ENCODE peak calls at places on chromosomes 2 and 18, in six cellular contexts. X is amygdala, E is GM12865, U is dermis blood vessel endothelial cell, P is neural crest cell, A is MM.1S. I is an unnamed sample.

GRCh38 chr2:110993557-110994231 is 127.0 kb upstream of the BCL2L11 start:
- DNase-seq in X (no peak), E (peak; percentile 15), U (peak; percentile 55), P (no peak), A (no peak), I (no peak)

GRCh38 chr2:24164416-24164973 is 10.4 kb upstream of the FAM228A start:
- DNase-seq in X (no peak), E (peak; percentile 65), U (peak; percentile 46), P (peak; percentile 14), A (peak; percentile 38), I (peak; percentile 15)

GRCh38 chr2:26900831-26901321 is 52.9 kb downstream of the DPYSL5 start:
- DNase-seq in X (no peak), E (no peak), U (no peak), P (no peak), A (no peak), I (no peak)

GRCh38 chr2:178386951-178387602 is 63.9 kb downstream of the PRKRA start:
- DNase-seq in X (no peak), E (no peak), U (peak; percentile 61), P (no peak), A (no peak), I (no peak)

GRCh38 chr18:27717816-27718215 is 459.1 kb downstream of the CDH2 start:
- DNase-seq in X (no peak), E (peak; percentile 6), U (no peak), P (no peak), A (no peak), I (no peak)

GRCh38 chr2:62939735-62940491 is 110.7 kb upstream of the OTX1 start:
- DNase-seq in X (no peak), E (no peak), U (peak; percentile 4), P (no peak), A (no peak), I (no peak)

GRCh38 chr18:51668101-51668500 is 470.6 kb upstream of the MEX3C start:
- DNase-seq in X (peak; percentile 42), E (peak; percentile 75), U (peak; percentile 45), P (peak; percentile 85), A (peak; percentile 71), I (peak; percentile 84)

GRCh38 chr2:107305966-107306365 is 420.0 kb upstream of the ST6GAL2 start:
- DNase-seq in X (no peak), E (no peak), U (no peak), P (no peak), A (no peak), I (no peak)

GRCh38 chr2:164992818-164993217 is 37.5 kb upstream of the SLC38A11 start:
- DNase-seq in X (peak; percentile 9), E (peak; percentile 76), U (peak; percentile 87), P (peak; percentile 69), A (peak; percentile 76), I (peak; percentile 70)

GRCh38 chr2:96100893-96101304 is 15.5 kb downstream of the ADRA2B start:
- DNase-seq in X (no peak), E (no peak), U (no peak), P (no peak), A (no peak), I (no peak)

GRCh38 chr2:212939777-212940531 is 211.5 kb downstream of the IKZF2 start:
- DNase-seq in X (no peak), E (no peak), U (no peak), P (no peak), A (no peak), I (peak; percentile 85)

GRCh38 chr2:190744041-190744440 is 95.2 kb downstream of the NAB1 start:
- DNase-seq in X (no peak), E (no peak), U (no peak), P (no peak), A (no peak), I (no peak)

GRCh38 chr2:79370976-79371550 is 141.8 kb upstream of the CTNNA2 start:
- DNase-seq in X (no peak), E (no peak), U (no peak), P (no peak), A (no peak), I (no peak)

GRCh38 chr2:40218679-40219078 is 233.2 kb downstream of the SLC8A1 start:
- DNase-seq in X (no peak), E (peak; percentile 29), U (no peak), P (no peak), A (peak; percentile 89), I (no peak)

GRCh38 chr18:70075906-70076305 is 128.2 kb upstream of the CD226 start:
- DNase-seq in X (no peak), E (no peak), U (no peak), P (no peak), A (no peak), I (no peak)

GRCh38 chr2:136206613-136207012 is 88.7 kb upstream of the CXCR4 start:
- DNase-seq in X (no peak), E (peak; percentile 92), U (no peak), P (no peak), A (no peak), I (no peak)

GRCh38 chr2:232878855-232879617 is 9.0 kb downstream of the SNORC start:
- DNase-seq in X (no peak), E (no peak), U (no peak), P (no peak), A (no peak), I (no peak)

GRCh38 chr2:239937866-239938640 is 87.1 kb downstream of the NDUFA10 start:
- DNase-seq in X (no peak), E (no peak), U (no peak), P (no peak), A (no peak), I (no peak)

GRCh38 chr2:101714098-101714497 is 16.6 kb downstream of the MAP4K4 start:
- DNase-seq in X (no peak), E (no peak), U (no peak), P (no peak), A (no peak), I (no peak)

GRCh38 chr2:2271471-2271941 is 59.6 kb downstream of the MYT1L start:
- DNase-seq in X (no peak), E (no peak), U (peak; percentile 77), P (no peak), A (no peak), I (no peak)

GRCh38 chr2:43129676-43130547 is 96.5 kb downstream of the ZFP36L2 start:
- DNase-seq in X (no peak), E (no peak), U (no peak), P (no peak), A (no peak), I (no peak)

GRCh38 chr2:237715459-237715947 is 83.1 kb upstream of the RBM44 start:
- DNase-seq in X (no peak), E (no peak), U (peak; percentile 81), P (no peak), A (no peak), I (no peak)

GRCh38 chr2:136072616-136073015 is 45.3 kb downstream of the CXCR4 start:
- DNase-seq in X (no peak), E (no peak), U (no peak), P (no peak), A (no peak), I (no peak)

GRCh38 chr18:73962251-73962650 is 185.4 kb downstream of the FBXO15 start:
- DNase-seq in X (no peak), E (no peak), U (no peak), P (no peak), A (no peak), I (no peak)

GRCh38 chr2:229104863-229105468 is 166.1 kb downstream of the PID1 start:
- DNase-seq in X (no peak), E (no peak), U (no peak), P (no peak), A (no peak), I (no peak)

GRCh38 chr2:119732451-119733164 is 27.1 kb upstream of the PTPN4 start:
- DNase-seq in X (no peak), E (no peak), U (no peak), P (no peak), A (no peak), I (no peak)

GRCh38 chr2:73892631-73893329 is at the start of gene ACTG2:
- DNase-seq in X (no peak), E (no peak), U (no peak), P (no peak), A (no peak), I (no peak)

GRCh38 chr2:219155054-219155644 is 5.5 kb downstream of the NHEJ1 start:
- DNase-seq in X (no peak), E (peak; percentile 73), U (peak; percentile 85), P (peak; percentile 30), A (peak; percentile 70), I (peak; percentile 87)

GRCh38 chr2:50963734-50964133 is 68.2 kb downstream of the NRXN1 start:
- DNase-seq in X (no peak), E (no peak), U (no peak), P (no peak), A (no peak), I (no peak)

GRCh38 chr2:20205915-20206524 is 18.9 kb downstream of the SDC1 start:
- DNase-seq in X (no peak), E (no peak), U (peak; percentile 20), P (no peak), A (no peak), I (no peak)

GRCh38 chr2:229033816-229034215 is 237.3 kb downstream of the PID1 start:
- DNase-seq in X (no peak), E (no peak), U (no peak), P (no peak), A (no peak), I (no peak)

GRCh38 chr2:232333361-232334135 is 45.0 kb upstream of the ALPP start:
- DNase-seq in X (no peak), E (no peak), U (peak; percentile 51), P (peak; percentile 58), A (no peak), I (peak; percentile 6)

GRCh38 chr2:10304458-10305253 is 2.0 kb downstream of the HPCAL1 start:
- DNase-seq in X (no peak), E (no peak), U (peak; percentile 38), P (no peak), A (no peak), I (no peak)

I was measured in NCI-H1930.